ENCODE peak calls at places on chromosomes 13 and 19, in five cellular contexts. Z, Y, L, W and G are unnamed samples.

GRCh38 chr19:51873097-51873496 is 14.7 kb downstream of the ZNF577 start:
- DNase-seq in Z (no peak), W (no peak), Y (no peak), L (no peak), G (no peak)

GRCh38 chr13:30696278-30697176 is 38.8 kb upstream of the ALOX5AP start:
- DNase-seq in Y (no peak), Z (peak; percentile 67), L (peak; percentile 45), W (no peak), G (peak; percentile 35)

GRCh38 chr13:31209819-31210209 is 10.0 kb downstream of the B3GLCT start:
- DNase-seq in Y (no peak), W (no peak), Z (no peak), L (no peak), G (no peak)

GRCh38 chr19:12938536-12939291 is at the start of gene CALR:
- DNase-seq in Y (peak; percentile 46), Z (no peak), W (no peak), L (peak; percentile 29), G (no peak)

GRCh38 chr13:33119886-33120543 is 103.8 kb downstream of the KL start:
- DNase-seq in Y (no peak), Z (no peak), W (no peak), L (no peak), G (no peak)

GRCh38 chr19:50349277-50350057 is 16.0 kb downstream of the NAPSA start:
- DNase-seq in W (no peak), Y (no peak), Z (no peak), L (no peak), G (no peak)

GRCh38 chr13:109271991-109272454 is 514.4 kb downstream of the IRS2 start:
- DNase-seq in Y (no peak), L (peak; percentile 70), Z (peak; percentile 64), W (no peak), G (peak; percentile 69)

GRCh38 chr19:19368087-19368486 is 37.4 kb upstream of the GATAD2A start:
- DNase-seq in Y (no peak), Z (no peak), L (no peak), W (no peak), G (no peak)

GRCh38 chr19:46529622-46530451 is 34.2 kb upstream of the PNMA8B start:
- DNase-seq in W (peak; percentile 66), Z (peak; percentile 88), L (peak; percentile 64), Y (peak; percentile 84), G (peak; percentile 84)

GRCh38 chr19:3672575-3672948 is 27.7 kb downstream of the PIP5K1C start:
- DNase-seq in Y (no peak), L (no peak), W (no peak), Z (peak; percentile 40), G (no peak)

GRCh38 chr13:51212808-51213728 is 9.1 kb upstream of the FAM124A start:
- DNase-seq in W (no peak), Y (no peak), Z (no peak), L (peak; percentile 84), G (no peak)

GRCh38 chr13:93298741-93299140 is 72.1 kb downstream of the GPC6 start:
- DNase-seq in W (no peak), Z (no peak), Y (no peak), L (peak; percentile 60), G (no peak)

GRCh38 chr13:94620286-94620896 is 18.7 kb downstream of the GPR180 start:
- DNase-seq in Z (peak; percentile 77), W (no peak), L (peak; percentile 40), Y (peak; percentile 41), G (peak; percentile 30)

GRCh38 chr19:29749450-29749849 is 34.4 kb upstream of the C19orf12 start:
- DNase-seq in L (no peak), Z (no peak), Y (no peak), W (no peak), G (no peak)

GRCh38 chr19:28242317-28242927 is 970.5 kb downstream of the UQCRFS1 start:
- DNase-seq in W (peak; percentile 5), Y (peak; percentile 16), Z (peak; percentile 81), L (peak; percentile 55), G (peak; percentile 67)

GRCh38 chr19:16106121-16106520 is 5.6 kb upstream of the RAB8A start:
- DNase-seq in Y (no peak), W (no peak), Z (no peak), L (peak; percentile 58), G (no peak)

GRCh38 chr19:2986951-2987491 is 9.7 kb downstream of the TLE6 start:
- DNase-seq in W (no peak), Y (no peak), Z (peak; percentile 78), L (no peak), G (peak; percentile 70)